ENCODE peak calls at places on chromosomes 13 and 19, in five cellular contexts. D is PC-9, N is kidney epithelial cell, H is psoas muscle, Z is PC-3. I is an unnamed sample. For H3K36me3, the result is how much of the 10 kb centered on the place peaks cover.

GRCh38 chr19:3102239-3103140 is 8.3 kb downstream of the GNA11 start:
- DNase-seq in Z (no peak), N (no peak), H (no peak), D (no peak), I (no peak)

GRCh38 chr19:35266149-35266903 is 2.4 kb upstream of the USF2 start:
- DNase-seq in H (peak), Z (no peak), D (no peak), N (no peak), I (no peak)

GRCh38 chr13:31069808-31070544 is 91.7 kb downstream of the HSPH1 start:
- DNase-seq in H (no peak), D (no peak), Z (peak), N (no peak), I (peak)

GRCh38 chr13:70841240-70842061 is 733.2 kb upstream of the KLHL1 start:
- DNase-seq in H (no peak), N (no peak), D (no peak), Z (no peak), I (no peak)

GRCh38 chr13:111204438-111205177 is 89.5 kb downstream of the ARHGEF7 start:
- DNase-seq in D (no peak), N (no peak), Z (no peak), H (peak), I (peak)

GRCh38 chr13:106187092-106187491 is 348.4 kb downstream of the EFNB2 start:
- DNase-seq in D (no peak), H (no peak), Z (no peak), N (no peak), I (no peak)

GRCh38 chr13:23608704-23609413 is 38.6 kb downstream of the TNFRSF19 start:
- DNase-seq in D (no peak), Z (no peak), H (peak), N (no peak), I (no peak)

GRCh38 chr19:18789883-18790565 is 1.1 kb downstream of the COMP start:
- DNase-seq in D (no peak), Z (no peak), N (no peak), H (no peak), I (no peak)

GRCh38 chr13:98301721-98302120 is 124.7 kb upstream of the RNF113B start:
- DNase-seq in D (peak), N (no peak), H (no peak), Z (peak), I (no peak)

GRCh38 chr19:21463449-21464105 is 41.8 kb upstream of the ZNF429 start:
- DNase-seq in N (peak), Z (peak), D (no peak), H (peak), I (no peak)

GRCh38 chr19:48804496-48804895 is 6.3 kb downstream of the BCAT2 start:
- DNase-seq in Z (no peak), H (no peak), D (no peak), N (no peak), I (no peak)

GRCh38 chr19:45667620-45668341 is at the start of gene GIPR:
- DNase-seq in Z (peak), D (peak), N (no peak), H (no peak), I (peak)

GRCh38 chr13:73082471-73082870 is 23.7 kb downstream of the KLF5 start:
- DNase-seq in H (no peak), Z (no peak), N (no peak), D (no peak), I (peak)

GRCh38 chr19:45153339-45154063 is 7.3 kb downstream of the NKPD1 start:
- DNase-seq in H (peak), N (no peak), D (no peak), Z (no peak), I (no peak)

GRCh38 chr13:71033026-71033425 is 834.0 kb downstream of the DACH1 start:
- DNase-seq in D (no peak), N (no peak), H (peak), Z (no peak), I (no peak)

GRCh38 chr13:21834511-21834910 is 163.6 kb downstream of the FGF9 start:
- DNase-seq in Z (no peak), D (no peak), N (no peak), H (no peak), I (no peak)

GRCh38 chr19:31232871-31233270 is 116.4 kb downstream of the TSHZ3 start:
- DNase-seq in H (no peak), Z (peak), D (no peak), N (no peak), I (peak)

GRCh38 chr13:100274942-100275506 is 186.1 kb downstream of the PCCA start:
- DNase-seq in H (no peak), N (peak), Z (no peak), D (no peak), I (no peak)

GRCh38 chr13:25329706-25330105 is 28.3 kb downstream of the NUP58 start:
- DNase-seq in N (no peak), Z (peak), D (peak), H (no peak), I (peak)

GRCh38 chr19:5586300-5587070 is 18.7 kb upstream of the TINCR start:
- DNase-seq in H (peak), Z (no peak), N (no peak), D (no peak), I (peak)

GRCh38 chr19:12331211-12331941 is 2.1 kb downstream of the ZNF563 start:
- DNase-seq in H (no peak), N (no peak), Z (no peak), D (no peak), I (no peak)

GRCh38 chr19:46783670-46784069 is 4.7 kb downstream of the SLC1A5 start:
- DNase-seq in Z (no peak), H (no peak), N (no peak), D (no peak), I (no peak)

GRCh38 chr13:71417205-71417604 is 449.8 kb downstream of the DACH1 start:
- DNase-seq in H (no peak), Z (peak), N (peak), D (no peak), I (peak)

GRCh38 chr19:39481229-39481545 is 549 bp downstream of the TIMM50 start:
- DNase-seq in Z (no peak), H (no peak), D (no peak), N (no peak), I (peak)

GRCh38 chr13:66578305-66578704 is 651.8 kb downstream of the PCDH9 start:
- DNase-seq in Z (no peak), N (no peak), D (no peak), H (no peak), I (peak)

GRCh38 chr13:24208314-24208713 is 47.8 kb downstream of the SPATA13 start:
- DNase-seq in N (peak), D (no peak), Z (peak), H (no peak), I (peak)

GRCh38 chr19:18282788-18283141 is 1.3 kb upstream of the JUND start:
- DNase-seq in Z (no peak), H (no peak), N (no peak), D (no peak), I (no peak)

GRCh38 chr19:33752945-33753344 is 43.7 kb upstream of the KCTD15 start:
- DNase-seq in N (no peak), H (no peak), D (no peak), Z (no peak), I (no peak)

GRCh38 chr19:43643326-43643725 is 3.7 kb upstream of the CADM4 start:
- DNase-seq in N (no peak), Z (no peak), D (no peak), H (no peak), I (no peak)

GRCh38 chr13:40624338-40624737 is 42.1 kb downstream of the FOXO1 start:
- DNase-seq in H (no peak), N (no peak), Z (no peak), D (no peak), I (peak)

GRCh38 chr19:41872775-41873647 is 4.1 kb upstream of the CD79A start:
- DNase-seq in H (peak), Z (peak), D (peak), N (no peak), I (peak)

GRCh38 chr13:44274838-44275237 is 98.8 kb upstream of the SERP2 start:
- DNase-seq in N (no peak), H (no peak), D (no peak), Z (no peak), I (no peak)

GRCh38 chr13:31204592-31204991 is 4.8 kb downstream of the B3GLCT start:
- DNase-seq in Z (peak), N (peak), D (peak), H (no peak), I (peak)

GRCh38 chr13:50631041-50631440 is 212.5 kb downstream of the DLEU7 start:
- DNase-seq in N (no peak), H (no peak), D (no peak), Z (no peak), I (no peak)

GRCh38 chr19:21940684-21941083 is 70.1 kb downstream of the ZNF208 start:
- DNase-seq in D (no peak), N (no peak), Z (no peak), H (no peak), I (no peak)

GRCh38 chr13:96958286-96958891 is 35.9 kb downstream of the OXGR1 start:
- DNase-seq in Z (peak), N (peak), H (no peak), D (no peak), I (peak)

GRCh38 chr19:16661480-16662034 is 618 bp downstream of the TMEM38A start:
- DNase-seq in N (no peak), D (no peak), Z (no peak), H (peak), I (no peak)

GRCh38 chr19:5075603-5076002 is 106.7 kb downstream of the KDM4B start:
- DNase-seq in H (no peak), D (no peak), N (no peak), Z (no peak), I (no peak)

GRCh38 chr13:66992183-66992582 is 238.0 kb downstream of the PCDH9 start:
- DNase-seq in D (no peak), H (no peak), N (no peak), Z (no peak), I (peak)

GRCh38 chr13:37067874-37068273 is 8.4 kb upstream of the SUPT20H start:
- DNase-seq in H (no peak), Z (no peak), N (no peak), D (no peak), I (no peak)

GRCh38 chr13:37070956-37071355 is 11.5 kb upstream of the SUPT20H start:
- DNase-seq in Z (no peak), D (no peak), N (no peak), H (no peak), I (no peak)

GRCh38 chr13:37068962-37069361 is 9.5 kb upstream of the SUPT20H start:
- DNase-seq in N (no peak), H (no peak), D (no peak), Z (peak), I (no peak)

GRCh38 chr13:37070145-37070695 is 10.7 kb upstream of the SUPT20H start:
- DNase-seq in N (no peak), Z (no peak), D (no peak), H (no peak), I (no peak)

DNA sequence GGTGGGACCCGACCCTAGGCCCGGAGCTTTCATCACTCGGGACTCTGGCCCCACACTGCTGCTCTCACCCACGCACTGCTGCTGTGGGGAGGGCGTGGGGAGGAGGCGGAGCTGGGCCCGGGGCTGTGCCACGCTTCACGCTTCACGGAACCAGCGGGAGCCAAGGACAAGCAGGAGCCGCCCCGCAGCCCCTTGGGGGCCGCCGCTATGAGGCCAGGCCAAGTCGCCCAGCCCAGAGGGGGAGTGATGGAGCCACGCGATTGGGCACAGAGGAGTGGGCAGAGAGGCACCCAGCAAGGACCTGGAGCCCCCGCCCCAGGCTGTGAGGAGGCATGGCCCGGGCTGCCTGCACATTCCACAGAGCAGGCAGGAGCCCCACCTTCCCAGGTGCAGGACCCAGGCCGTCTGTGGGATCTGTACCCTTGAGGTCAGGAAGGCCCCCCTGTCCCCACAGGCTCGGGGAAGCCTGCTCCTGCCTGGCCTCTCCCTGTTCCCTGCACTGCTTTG is 10.2 kb upstream of the SUPT20H start:
- DNase-seq in N (no peak), H (no peak), Z (no peak), D (no peak), I (no peak)
- H3K4me3 ChIP-seq in N (no peak), H (no peak), Z (no peak), D (no peak), I (no peak)

DNA sequence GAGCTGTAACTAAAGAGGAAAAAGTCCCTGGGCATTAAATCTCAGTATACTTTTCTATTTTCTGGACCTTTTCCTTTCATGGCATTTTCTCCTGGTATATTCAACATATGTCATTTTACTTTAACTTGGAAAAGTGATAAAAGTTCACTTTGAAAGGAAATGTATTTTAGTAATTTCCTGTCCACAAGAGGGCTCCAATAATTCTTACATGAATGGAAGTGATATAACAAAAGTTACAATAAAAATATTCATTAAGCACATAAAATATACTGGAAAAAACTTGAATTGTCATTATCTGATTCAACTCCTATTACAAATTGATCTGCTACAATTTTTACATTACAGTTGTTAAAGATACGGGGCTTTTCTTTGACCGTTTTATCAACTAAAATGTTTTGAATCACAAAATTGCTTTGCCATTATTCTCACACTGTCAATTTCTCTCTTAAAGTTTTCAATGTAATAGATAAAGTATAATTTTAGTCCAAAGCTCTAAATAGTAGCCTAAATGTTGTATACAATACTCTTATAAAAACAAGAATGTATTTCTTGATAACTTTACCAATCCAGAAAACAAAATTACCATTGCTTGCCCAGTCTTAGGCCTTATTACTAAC is 4.9 kb downstream of the UBL3 start:
- DNase-seq in D (no peak), Z (peak), N (no peak), H (no peak), I (no peak)
- TF ChIP-seq CTCF in D (peak), Z (peak), N (peak), H (peak), I (no peak)

DNA sequence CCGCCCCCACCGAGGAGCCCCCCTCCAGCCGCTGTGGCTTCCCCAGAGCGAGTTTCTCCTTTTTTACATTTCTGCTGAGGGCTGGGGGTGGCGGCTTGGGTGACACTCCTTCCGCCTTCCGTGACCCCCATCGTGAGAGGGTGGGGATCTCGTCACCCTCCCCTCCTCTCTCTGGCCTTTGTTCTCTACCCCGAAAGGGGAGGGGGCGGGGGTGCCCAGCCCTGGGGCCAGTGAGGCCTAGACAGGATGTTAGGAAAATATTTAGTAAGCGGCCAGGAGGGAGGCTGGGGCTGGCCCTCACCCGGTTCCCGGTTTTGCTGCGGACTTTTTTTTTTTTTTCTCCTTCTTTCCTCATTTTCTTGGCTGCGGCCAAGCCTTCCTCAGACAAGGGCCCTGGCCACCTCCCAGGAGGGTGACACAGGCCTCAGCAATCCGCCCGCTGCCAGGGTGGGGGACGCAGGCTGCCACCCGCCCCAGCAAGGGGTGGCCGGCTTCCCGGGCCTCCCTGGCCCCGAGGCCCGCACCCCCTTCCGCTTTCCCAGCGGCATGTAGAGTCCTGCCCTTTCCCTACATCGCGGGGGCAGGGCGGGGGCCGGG is 3.9 kb downstream of the MIDN start:
- DNase-seq in H (peak), D (peak), Z (peak), N (no peak), I (peak)
- H3K36me3 ChIP-seq in H (under half), D (under half), Z (under half), N (under half), I (under half)

GRCh38 chr13:75762066-75762937 is 126.2 kb downstream of the LMO7 start:
- DNase-seq in D (peak), H (no peak), N (peak), Z (peak), I (peak)

GRCh38 chr13:75759531-75759930 is 123.4 kb downstream of the LMO7 start:
- DNase-seq in Z (no peak), H (no peak), N (no peak), D (no peak), I (no peak)

GRCh38 chr13:75762967-75763366 is 126.8 kb downstream of the LMO7 start:
- DNase-seq in H (no peak), Z (no peak), N (no peak), D (no peak), I (no peak)

GRCh38 chr13:75760182-75760981 is 124.3 kb downstream of the LMO7 start:
- DNase-seq in H (peak), Z (peak), D (peak), N (no peak), I (peak)

GRCh38 chr13:75761373-75761772 is 125.2 kb downstream of the LMO7 start:
- DNase-seq in D (no peak), N (no peak), Z (no peak), H (no peak), I (no peak)
- H3K4me3 ChIP-seq in D (peak), N (peak), Z (peak), H (peak), I (peak)

I was measured in bronchial epithelial cell.